ENCODE peak calls at places on chromosomes 12 and 14, in five cellular contexts. U, P, T, M and B are unnamed samples.

GRCh38 chr12:81626406-81626805 is 132.7 kb downstream of the PPFIA2 start:
- DNase-seq in U (no peak), M (no peak), T (no peak), P (no peak), B (no peak)

GRCh38 chr12:65171870-65172269 is 2.5 kb downstream of the LEMD3 start:
- DNase-seq in U (no peak), T (no peak), M (peak), P (no peak), B (no peak)

GRCh38 chr12:109737111-109737510 is 23.5 kb downstream of the FAM222A start:
- DNase-seq in P (no peak), U (no peak), M (no peak), T (no peak), B (no peak)

GRCh38 chr12:102475355-102475754 is 5.0 kb downstream of the IGF1 start:
- DNase-seq in T (no peak), P (no peak), U (no peak), M (no peak), B (no peak)

GRCh38 chr14:89351364-89351957 is 65.6 kb downstream of the FOXN3 start:
- DNase-seq in U (peak), M (peak), P (peak), T (peak), B (no peak)

GRCh38 chr12:28054583-28054982 is 82.0 kb upstream of the PTHLH start:
- DNase-seq in U (no peak), P (no peak), M (no peak), T (no peak), B (no peak)

GRCh38 chr14:100802179-100802578 is 23.7 kb upstream of the MEG3 start:
- DNase-seq in T (no peak), U (no peak), P (no peak), M (no peak), B (no peak)

GRCh38 chr12:4975574-4975973 is 65.9 kb downstream of the KCNA1 start:
- DNase-seq in T (peak), M (peak), U (no peak), P (peak), B (no peak)

GRCh38 chr12:122865268-122866231 is 30.3 kb downstream of the HIP1R start:
- DNase-seq in U (no peak), M (peak), T (no peak), P (no peak), B (peak)

GRCh38 chr12:93803408-93803807 is 126.2 kb downstream of the CRADD start:
- DNase-seq in M (no peak), T (no peak), P (no peak), U (peak), B (no peak)

GRCh38 chr14:105944632-105945610 is 418.5 kb downstream of the TMEM121 start:
- DNase-seq in P (no peak), T (peak), U (no peak), M (no peak), B (peak)

GRCh38 chr12:30862486-30862885 is 64.1 kb upstream of the TSPAN11 start:
- DNase-seq in M (no peak), U (peak), T (no peak), P (no peak), B (no peak)

GRCh38 chr14:102097441-102098135 is 10.7 kb upstream of the HSP90AA1 start:
- DNase-seq in M (peak), U (no peak), P (peak), T (no peak), B (peak)

GRCh38 chr14:104282332-104283196 is 144.2 kb downstream of the KIF26A start:
- DNase-seq in M (no peak), P (peak), T (no peak), U (no peak), B (no peak)

GRCh38 chr14:45946251-45946650 is 693.2 kb upstream of the MIS18BP1 start:
- DNase-seq in T (no peak), M (no peak), P (no peak), U (no peak), B (no peak)

GRCh38 chr14:73712071-73712506 is 2.1 kb downstream of the PNMA1 start:
- DNase-seq in U (peak), P (no peak), T (no peak), M (no peak), B (no peak)

GRCh38 chr12:108833355-108833733 is 24.0 kb downstream of the SSH1 start:
- DNase-seq in P (peak), U (peak), T (no peak), M (peak), B (peak)

GRCh38 chr14:34243401-34243800 is 218.6 kb downstream of the SPTSSA start:
- DNase-seq in T (no peak), M (no peak), P (no peak), U (no peak), B (peak)

GRCh38 chr12:71848212-71848611 is 8.7 kb downstream of the TBC1D15 start:
- DNase-seq in M (no peak), U (no peak), T (no peak), P (no peak), B (no peak)

GRCh38 chr12:104886418-104887401 is 71.4 kb downstream of the SLC41A2 start:
- DNase-seq in U (peak), T (no peak), M (no peak), P (no peak), B (no peak)

GRCh38 chr12:58967551-58967950 is 47.2 kb upstream of the LRIG3 start:
- DNase-seq in P (no peak), T (no peak), M (no peak), U (peak), B (no peak)

GRCh38 chr14:98711453-98711852 is 560.5 kb downstream of the BCL11B start:
- DNase-seq in M (no peak), U (no peak), T (no peak), P (no peak), B (no peak)

GRCh38 chr12:131088701-131089525 is 135.2 kb downstream of the ADGRD1 start:
- DNase-seq in T (no peak), M (no peak), P (peak), U (no peak), B (no peak)

GRCh38 chr14:21924479-21924878 is 250.9 kb upstream of the OR4E1 start:
- DNase-seq in T (no peak), P (peak), U (no peak), M (peak), B (no peak)

GRCh38 chr14:99726538-99727095 is 42.5 kb downstream of the CYP46A1 start:
- DNase-seq in T (peak), M (no peak), U (no peak), P (peak), B (no peak)

GRCh38 chr14:24366664-24367505 is 1.1 kb upstream of the NFATC4 start:
- DNase-seq in P (peak), T (peak), M (peak), U (peak), B (peak)

GRCh38 chr12:124508323-124509096 is 58.9 kb downstream of the NCOR2 start:
- DNase-seq in P (no peak), M (no peak), T (no peak), U (peak), B (no peak)

GRCh38 chr14:41016213-41016612 is 590.5 kb upstream of the LRFN5 start:
- DNase-seq in P (no peak), U (no peak), T (no peak), M (peak), B (no peak)

GRCh38 chr12:55818140-55818728 is 393 bp downstream of the ORMDL2 start:
- DNase-seq in T (no peak), M (no peak), P (no peak), U (no peak), B (no peak)

GRCh38 chr12:89309452-89309802 is 42.9 kb downstream of the DUSP6 start:
- DNase-seq in M (no peak), T (no peak), U (no peak), P (no peak), B (no peak)

GRCh38 chr14:52355016-52355430 is 40.9 kb downstream of the PTGER2 start:
- DNase-seq in P (no peak), M (no peak), T (no peak), U (peak), B (peak)

GRCh38 chr12:50050119-50050385 is 7.3 kb upstream of the ASIC1 start:
- DNase-seq in T (no peak), M (no peak), U (no peak), P (no peak), B (no peak)

GRCh38 chr14:103748539-103748867 is 32.9 kb downstream of the ZFYVE21 start:
- DNase-seq in P (no peak), M (no peak), U (no peak), T (no peak), B (no peak)

GRCh38 chr14:41285193-41285748 is 321.4 kb upstream of the LRFN5 start:
- DNase-seq in M (peak), P (no peak), T (peak), U (peak), B (peak)

GRCh38 chr14:23094666-23095195 is at the start of gene ACIN1:
- DNase-seq in T (peak), U (peak), M (peak), P (no peak), B (peak)
- H3K23ac ChIP-seq in T (no peak), U (peak), M (no peak), P (no peak), B (no peak)

DNA sequence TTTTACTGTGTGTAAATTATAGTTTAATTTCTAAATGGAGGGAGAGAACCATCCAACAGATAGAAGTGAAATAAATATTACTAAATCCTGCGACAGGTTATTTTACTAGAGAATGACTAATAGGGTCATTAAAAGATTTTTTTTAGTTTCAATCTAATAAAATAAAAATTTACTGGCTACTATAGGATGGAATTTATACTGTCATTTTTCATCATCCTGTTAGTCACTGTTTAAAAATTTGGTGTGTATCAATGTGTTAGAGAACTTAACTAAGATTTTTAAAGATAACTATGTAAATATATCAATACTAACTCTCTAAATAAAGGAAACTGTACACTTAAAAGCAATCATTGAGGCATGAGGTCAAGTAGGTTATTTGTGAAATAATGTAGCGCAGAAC is 41.1 kb upstream of the CDKN3 start:
- DNase-seq in M (no peak), P (no peak), T (no peak), U (no peak), B (no peak)
- H3K27ac ChIP-seq in M (no peak), P (no peak), T (no peak), U (no peak), B (no peak)

GRCh38 chr12:120145164-120145563 is 28.6 kb upstream of the RAB35 start:
- DNase-seq in U (no peak), M (no peak), T (no peak), P (no peak), B (no peak)

GRCh38 chr12:120144215-120144614 is 27.7 kb upstream of the RAB35 start:
- DNase-seq in P (no peak), U (no peak), T (no peak), M (no peak), B (no peak)

GRCh38 chr12:120142231-120142877 is 25.8 kb upstream of the RAB35 start:
- DNase-seq in M (no peak), U (peak), P (no peak), T (no peak), B (no peak)

GRCh38 chr12:120150919-120151525 is 34.5 kb upstream of the RAB35 start:
- DNase-seq in P (no peak), U (no peak), T (no peak), M (no peak), B (no peak)

GRCh38 chr12:120148011-120148410 is 31.5 kb upstream of the RAB35 start:
- DNase-seq in T (no peak), M (no peak), U (no peak), P (no peak), B (no peak)
- H3K23ac ChIP-seq in T (no peak), M (no peak), U (no peak), P (no peak), B (no peak)

GRCh38 chr12:6288235-6288634 is 22.2 kb upstream of the PLEKHG6 start:
- DNase-seq in U (peak), M (no peak), P (no peak), T (no peak), B (peak)

GRCh38 chr12:6282453-6282840 is 28.0 kb upstream of the PLEKHG6 start:
- DNase-seq in T (no peak), P (no peak), M (no peak), U (no peak), B (no peak)

GRCh38 chr12:6285063-6285477 is 25.4 kb upstream of the PLEKHG6 start:
- DNase-seq in M (peak), P (peak), T (peak), U (peak), B (peak)

GRCh38 chr12:6284273-6284672 is 26.2 kb upstream of the PLEKHG6 start:
- DNase-seq in U (no peak), M (no peak), T (no peak), P (no peak), B (no peak)

GRCh38 chr12:6285532-6286306 is 24.8 kb upstream of the PLEKHG6 start:
- DNase-seq in P (no peak), T (no peak), M (no peak), U (peak), B (peak)
- H3K27ac ChIP-seq in P (no peak), T (no peak), M (no peak), U (peak), B (no peak)